ENCODE peak calls at places on chromosomes 3 and 15, in nine cellular contexts. One of them, this sample, is unnamed.

GRCh38 chr3:15646924-15647511 is 45.5 kb downstream of the BTD start:
- DNase-seq in T-helper 1 cell: no peak
- DNase-seq in Calu3: no peak
- DNase-seq in fibroblast of gingiva: peak
- DNase-seq in stimulated activated CD8-positive, alpha-beta memory T cell treated with anti-CD3 and anti-CD28 coated beads, Interleukin-4, amount 100 ng/mL, for 1 hour: no peak
- DNase-seq in fibroblast of pulmonary artery: peak
- DNase-seq in activated CD8-positive, alpha-beta memory T cell treated with anti-CD3 and anti-CD28 coated beads for 1 hour: no peak
- DNase-seq in AG09309: peak
- DNase-seq in substantia nigra: no peak
- DNase-seq in this sample: no peak

GRCh38 chr3:183116051-183116614 is 16.8 kb upstream of the MCCC1 start:
- DNase-seq in AG09309: no peak
- DNase-seq in activated CD8-positive, alpha-beta memory T cell treated with anti-CD3 and anti-CD28 coated beads for 1 hour: no peak
- DNase-seq in substantia nigra: no peak
- DNase-seq in stimulated activated CD8-positive, alpha-beta memory T cell treated with anti-CD3 and anti-CD28 coated beads, Interleukin-4, amount 100 ng/mL, for 1 hour: peak
- DNase-seq in fibroblast of pulmonary artery: no peak
- DNase-seq in Calu3: peak
- DNase-seq in fibroblast of gingiva: no peak
- DNase-seq in T-helper 1 cell: peak
- DNase-seq in this sample: no peak

GRCh38 chr3:174243194-174243593 is 615.9 kb upstream of the NAALADL2 start:
- DNase-seq in fibroblast of pulmonary artery: peak
- DNase-seq in activated CD8-positive, alpha-beta memory T cell treated with anti-CD3 and anti-CD28 coated beads for 1 hour: no peak
- DNase-seq in T-helper 1 cell: no peak
- DNase-seq in fibroblast of gingiva: peak
- DNase-seq in substantia nigra: no peak
- DNase-seq in AG09309: peak
- DNase-seq in Calu3: no peak
- DNase-seq in stimulated activated CD8-positive, alpha-beta memory T cell treated with anti-CD3 and anti-CD28 coated beads, Interleukin-4, amount 100 ng/mL, for 1 hour: no peak
- DNase-seq in this sample: no peak

GRCh38 chr3:197749601-197750395 is at the start of gene FYTTD1:
- DNase-seq in substantia nigra: peak
- DNase-seq in stimulated activated CD8-positive, alpha-beta memory T cell treated with anti-CD3 and anti-CD28 coated beads, Interleukin-4, amount 100 ng/mL, for 1 hour: peak
- DNase-seq in activated CD8-positive, alpha-beta memory T cell treated with anti-CD3 and anti-CD28 coated beads for 1 hour: peak
- DNase-seq in AG09309: no peak
- DNase-seq in fibroblast of pulmonary artery: peak
- DNase-seq in Calu3: peak
- DNase-seq in fibroblast of gingiva: peak
- DNase-seq in T-helper 1 cell: peak
- DNase-seq in this sample: peak

GRCh38 chr3:16692486-16693378 is 87.5 kb upstream of the DAZL start:
- DNase-seq in stimulated activated CD8-positive, alpha-beta memory T cell treated with anti-CD3 and anti-CD28 coated beads, Interleukin-4, amount 100 ng/mL, for 1 hour: no peak
- DNase-seq in fibroblast of pulmonary artery: no peak
- DNase-seq in substantia nigra: no peak
- DNase-seq in fibroblast of gingiva: no peak
- DNase-seq in T-helper 1 cell: no peak
- DNase-seq in AG09309: no peak
- DNase-seq in activated CD8-positive, alpha-beta memory T cell treated with anti-CD3 and anti-CD28 coated beads for 1 hour: no peak
- DNase-seq in Calu3: no peak
- DNase-seq in this sample: no peak

GRCh38 chr15:27679621-27680521 is 419.2 kb downstream of the OCA2 start:
- DNase-seq in fibroblast of pulmonary artery: no peak
- DNase-seq in T-helper 1 cell: no peak
- DNase-seq in fibroblast of gingiva: no peak
- DNase-seq in stimulated activated CD8-positive, alpha-beta memory T cell treated with anti-CD3 and anti-CD28 coated beads, Interleukin-4, amount 100 ng/mL, for 1 hour: no peak
- DNase-seq in AG09309: no peak
- DNase-seq in substantia nigra: no peak
- DNase-seq in activated CD8-positive, alpha-beta memory T cell treated with anti-CD3 and anti-CD28 coated beads for 1 hour: no peak
- DNase-seq in Calu3: no peak
- DNase-seq in this sample: no peak

GRCh38 chr3:196012941-196013471 is 68.9 kb downstream of the TFRC start:
- DNase-seq in activated CD8-positive, alpha-beta memory T cell treated with anti-CD3 and anti-CD28 coated beads for 1 hour: no peak
- DNase-seq in fibroblast of gingiva: no peak
- DNase-seq in AG09309: no peak
- DNase-seq in fibroblast of pulmonary artery: no peak
- DNase-seq in Calu3: no peak
- DNase-seq in substantia nigra: no peak
- DNase-seq in stimulated activated CD8-positive, alpha-beta memory T cell treated with anti-CD3 and anti-CD28 coated beads, Interleukin-4, amount 100 ng/mL, for 1 hour: no peak
- DNase-seq in T-helper 1 cell: no peak
- DNase-seq in this sample: no peak

GRCh38 chr3:154095832-154096421 is 25.3 kb upstream of the ARHGEF26 start:
- DNase-seq in AG09309: no peak
- DNase-seq in fibroblast of gingiva: peak
- DNase-seq in fibroblast of pulmonary artery: peak
- DNase-seq in substantia nigra: no peak
- DNase-seq in Calu3: no peak
- DNase-seq in activated CD8-positive, alpha-beta memory T cell treated with anti-CD3 and anti-CD28 coated beads for 1 hour: no peak
- DNase-seq in stimulated activated CD8-positive, alpha-beta memory T cell treated with anti-CD3 and anti-CD28 coated beads, Interleukin-4, amount 100 ng/mL, for 1 hour: no peak
- DNase-seq in T-helper 1 cell: no peak
- DNase-seq in this sample: no peak

GRCh38 chr3:45566205-45566604 is 28.3 kb upstream of the LIMD1 start:
- DNase-seq in fibroblast of gingiva: no peak
- DNase-seq in fibroblast of pulmonary artery: no peak
- DNase-seq in Calu3: no peak
- DNase-seq in stimulated activated CD8-positive, alpha-beta memory T cell treated with anti-CD3 and anti-CD28 coated beads, Interleukin-4, amount 100 ng/mL, for 1 hour: no peak
- DNase-seq in activated CD8-positive, alpha-beta memory T cell treated with anti-CD3 and anti-CD28 coated beads for 1 hour: no peak
- DNase-seq in substantia nigra: no peak
- DNase-seq in T-helper 1 cell: no peak
- DNase-seq in AG09309: no peak
- DNase-seq in this sample: no peak

GRCh38 chr3:13655074-13655913 is 106.4 kb downstream of the FBLN2 start:
- DNase-seq in fibroblast of gingiva: peak
- DNase-seq in activated CD8-positive, alpha-beta memory T cell treated with anti-CD3 and anti-CD28 coated beads for 1 hour: no peak
- DNase-seq in T-helper 1 cell: peak
- DNase-seq in substantia nigra: no peak
- DNase-seq in AG09309: no peak
- DNase-seq in Calu3: peak
- DNase-seq in fibroblast of pulmonary artery: peak
- DNase-seq in stimulated activated CD8-positive, alpha-beta memory T cell treated with anti-CD3 and anti-CD28 coated beads, Interleukin-4, amount 100 ng/mL, for 1 hour: no peak
- DNase-seq in this sample: no peak

GRCh38 chr3:104244680-104245079 is 1122.0 kb upstream of the ALCAM start:
- DNase-seq in substantia nigra: no peak
- DNase-seq in stimulated activated CD8-positive, alpha-beta memory T cell treated with anti-CD3 and anti-CD28 coated beads, Interleukin-4, amount 100 ng/mL, for 1 hour: no peak
- DNase-seq in Calu3: no peak
- DNase-seq in AG09309: no peak
- DNase-seq in fibroblast of gingiva: no peak
- DNase-seq in T-helper 1 cell: no peak
- DNase-seq in activated CD8-positive, alpha-beta memory T cell treated with anti-CD3 and anti-CD28 coated beads for 1 hour: no peak
- DNase-seq in fibroblast of pulmonary artery: no peak
- DNase-seq in this sample: no peak

GRCh38 chr3:75171632-75172230 is 492.4 kb upstream of the FRG2C start:
- DNase-seq in stimulated activated CD8-positive, alpha-beta memory T cell treated with anti-CD3 and anti-CD28 coated beads, Interleukin-4, amount 100 ng/mL, for 1 hour: no peak
- DNase-seq in Calu3: no peak
- DNase-seq in AG09309: peak
- DNase-seq in activated CD8-positive, alpha-beta memory T cell treated with anti-CD3 and anti-CD28 coated beads for 1 hour: no peak
- DNase-seq in fibroblast of pulmonary artery: peak
- DNase-seq in substantia nigra: no peak
- DNase-seq in T-helper 1 cell: no peak
- DNase-seq in fibroblast of gingiva: peak
- DNase-seq in this sample: no peak

GRCh38 chr15:57962887-57963286 is 102.6 kb downstream of the ALDH1A2 start:
- DNase-seq in T-helper 1 cell: no peak
- DNase-seq in fibroblast of pulmonary artery: peak
- DNase-seq in fibroblast of gingiva: no peak
- DNase-seq in Calu3: no peak
- DNase-seq in stimulated activated CD8-positive, alpha-beta memory T cell treated with anti-CD3 and anti-CD28 coated beads, Interleukin-4, amount 100 ng/mL, for 1 hour: no peak
- DNase-seq in AG09309: no peak
- DNase-seq in activated CD8-positive, alpha-beta memory T cell treated with anti-CD3 and anti-CD28 coated beads for 1 hour: no peak
- DNase-seq in substantia nigra: no peak
- DNase-seq in this sample: no peak

GRCh38 chr15:77083381-77084160 is 12.7 kb upstream of the TSPAN3 start:
- DNase-seq in fibroblast of pulmonary artery: peak
- DNase-seq in T-helper 1 cell: peak
- DNase-seq in AG09309: no peak
- DNase-seq in stimulated activated CD8-positive, alpha-beta memory T cell treated with anti-CD3 and anti-CD28 coated beads, Interleukin-4, amount 100 ng/mL, for 1 hour: peak
- DNase-seq in substantia nigra: peak
- DNase-seq in activated CD8-positive, alpha-beta memory T cell treated with anti-CD3 and anti-CD28 coated beads for 1 hour: no peak
- DNase-seq in Calu3: peak
- DNase-seq in fibroblast of gingiva: peak
- DNase-seq in this sample: peak

GRCh38 chr3:170751894-170752283 is 118.1 kb downstream of the RPL22L1 start:
- DNase-seq in stimulated activated CD8-positive, alpha-beta memory T cell treated with anti-CD3 and anti-CD28 coated beads, Interleukin-4, amount 100 ng/mL, for 1 hour: no peak
- DNase-seq in fibroblast of gingiva: no peak
- DNase-seq in substantia nigra: no peak
- DNase-seq in fibroblast of pulmonary artery: no peak
- DNase-seq in activated CD8-positive, alpha-beta memory T cell treated with anti-CD3 and anti-CD28 coated beads for 1 hour: no peak
- DNase-seq in Calu3: no peak
- DNase-seq in T-helper 1 cell: no peak
- DNase-seq in AG09309: no peak
- DNase-seq in this sample: no peak

GRCh38 chr3:56347219-56347871 is 120.9 kb downstream of the ERC2 start:
- DNase-seq in Calu3: peak
- DNase-seq in fibroblast of pulmonary artery: peak
- DNase-seq in AG09309: no peak
- DNase-seq in activated CD8-positive, alpha-beta memory T cell treated with anti-CD3 and anti-CD28 coated beads for 1 hour: no peak
- DNase-seq in stimulated activated CD8-positive, alpha-beta memory T cell treated with anti-CD3 and anti-CD28 coated beads, Interleukin-4, amount 100 ng/mL, for 1 hour: no peak
- DNase-seq in T-helper 1 cell: no peak
- DNase-seq in fibroblast of gingiva: no peak
- DNase-seq in substantia nigra: peak
- DNase-seq in this sample: no peak

GRCh38 chr3:57856675-57857074 is 100.6 kb downstream of the SLMAP start:
- DNase-seq in activated CD8-positive, alpha-beta memory T cell treated with anti-CD3 and anti-CD28 coated beads for 1 hour: no peak
- DNase-seq in Calu3: no peak
- DNase-seq in substantia nigra: no peak
- DNase-seq in fibroblast of pulmonary artery: peak
- DNase-seq in AG09309: no peak
- DNase-seq in stimulated activated CD8-positive, alpha-beta memory T cell treated with anti-CD3 and anti-CD28 coated beads, Interleukin-4, amount 100 ng/mL, for 1 hour: no peak
- DNase-seq in fibroblast of gingiva: peak
- DNase-seq in T-helper 1 cell: no peak
- DNase-seq in this sample: no peak

GRCh38 chr3:56796202-56796601 is 5.5 kb downstream of the ARHGEF3 start:
- DNase-seq in fibroblast of pulmonary artery: peak
- DNase-seq in T-helper 1 cell: no peak
- DNase-seq in activated CD8-positive, alpha-beta memory T cell treated with anti-CD3 and anti-CD28 coated beads for 1 hour: no peak
- DNase-seq in AG09309: peak
- DNase-seq in stimulated activated CD8-positive, alpha-beta memory T cell treated with anti-CD3 and anti-CD28 coated beads, Interleukin-4, amount 100 ng/mL, for 1 hour: no peak
- DNase-seq in fibroblast of gingiva: no peak
- DNase-seq in substantia nigra: no peak
- DNase-seq in Calu3: no peak
- DNase-seq in this sample: no peak

GRCh38 chr3:59839810-59840515 is 790.1 kb upstream of the CFAP20DC start:
- DNase-seq in fibroblast of gingiva: no peak
- DNase-seq in stimulated activated CD8-positive, alpha-beta memory T cell treated with anti-CD3 and anti-CD28 coated beads, Interleukin-4, amount 100 ng/mL, for 1 hour: no peak
- DNase-seq in fibroblast of pulmonary artery: no peak
- DNase-seq in activated CD8-positive, alpha-beta memory T cell treated with anti-CD3 and anti-CD28 coated beads for 1 hour: no peak
- DNase-seq in T-helper 1 cell: no peak
- DNase-seq in Calu3: no peak
- DNase-seq in AG09309: no peak
- DNase-seq in substantia nigra: no peak
- DNase-seq in this sample: no peak

GRCh38 chr15:98914626-98915025 is 93.0 kb downstream of the PGPEP1L start:
- DNase-seq in activated CD8-positive, alpha-beta memory T cell treated with anti-CD3 and anti-CD28 coated beads for 1 hour: no peak
- DNase-seq in substantia nigra: no peak
- DNase-seq in fibroblast of pulmonary artery: peak
- DNase-seq in Calu3: no peak
- DNase-seq in AG09309: peak
- DNase-seq in stimulated activated CD8-positive, alpha-beta memory T cell treated with anti-CD3 and anti-CD28 coated beads, Interleukin-4, amount 100 ng/mL, for 1 hour: no peak
- DNase-seq in fibroblast of gingiva: peak
- DNase-seq in T-helper 1 cell: no peak
- DNase-seq in this sample: peak

GRCh38 chr3:128874481-128875180 is 4.8 kb upstream of the ACAD9 start:
- DNase-seq in activated CD8-positive, alpha-beta memory T cell treated with anti-CD3 and anti-CD28 coated beads for 1 hour: no peak
- DNase-seq in substantia nigra: no peak
- DNase-seq in AG09309: no peak
- DNase-seq in stimulated activated CD8-positive, alpha-beta memory T cell treated with anti-CD3 and anti-CD28 coated beads, Interleukin-4, amount 100 ng/mL, for 1 hour: no peak
- DNase-seq in Calu3: no peak
- DNase-seq in fibroblast of pulmonary artery: no peak
- DNase-seq in T-helper 1 cell: no peak
- DNase-seq in fibroblast of gingiva: no peak
- DNase-seq in this sample: no peak

GRCh38 chr15:77904436-77904821 is 173.1 kb downstream of the TBC1D2B start:
- DNase-seq in stimulated activated CD8-positive, alpha-beta memory T cell treated with anti-CD3 and anti-CD28 coated beads, Interleukin-4, amount 100 ng/mL, for 1 hour: no peak
- DNase-seq in activated CD8-positive, alpha-beta memory T cell treated with anti-CD3 and anti-CD28 coated beads for 1 hour: no peak
- DNase-seq in substantia nigra: no peak
- DNase-seq in Calu3: no peak
- DNase-seq in fibroblast of gingiva: no peak
- DNase-seq in AG09309: no peak
- DNase-seq in T-helper 1 cell: no peak
- DNase-seq in fibroblast of pulmonary artery: no peak
- DNase-seq in this sample: peak

GRCh38 chr3:29972594-29972993 is 633.8 kb upstream of the TGFBR2 start:
- DNase-seq in stimulated activated CD8-positive, alpha-beta memory T cell treated with anti-CD3 and anti-CD28 coated beads, Interleukin-4, amount 100 ng/mL, for 1 hour: no peak
- DNase-seq in fibroblast of gingiva: peak
- DNase-seq in Calu3: no peak
- DNase-seq in activated CD8-positive, alpha-beta memory T cell treated with anti-CD3 and anti-CD28 coated beads for 1 hour: no peak
- DNase-seq in substantia nigra: no peak
- DNase-seq in AG09309: peak
- DNase-seq in T-helper 1 cell: no peak
- DNase-seq in fibroblast of pulmonary artery: peak
- DNase-seq in this sample: no peak

GRCh38 chr15:98000249-98001203 is 40.0 kb downstream of the ARRDC4 start:
- DNase-seq in substantia nigra: no peak
- DNase-seq in fibroblast of pulmonary artery: no peak
- DNase-seq in T-helper 1 cell: no peak
- DNase-seq in activated CD8-positive, alpha-beta memory T cell treated with anti-CD3 and anti-CD28 coated beads for 1 hour: no peak
- DNase-seq in Calu3: peak
- DNase-seq in fibroblast of gingiva: no peak
- DNase-seq in stimulated activated CD8-positive, alpha-beta memory T cell treated with anti-CD3 and anti-CD28 coated beads, Interleukin-4, amount 100 ng/mL, for 1 hour: no peak
- DNase-seq in AG09309: no peak
- DNase-seq in this sample: no peak

GRCh38 chr3:11274743-11275142 is 2.5 kb downstream of the ATG7 start:
- DNase-seq in AG09309: no peak
- DNase-seq in fibroblast of pulmonary artery: no peak
- DNase-seq in stimulated activated CD8-positive, alpha-beta memory T cell treated with anti-CD3 and anti-CD28 coated beads, Interleukin-4, amount 100 ng/mL, for 1 hour: no peak
- DNase-seq in fibroblast of gingiva: no peak
- DNase-seq in T-helper 1 cell: no peak
- DNase-seq in Calu3: no peak
- DNase-seq in substantia nigra: no peak
- DNase-seq in activated CD8-positive, alpha-beta memory T cell treated with anti-CD3 and anti-CD28 coated beads for 1 hour: no peak
- DNase-seq in this sample: no peak

This sample was measured in ascending aorta.